ENCODE peak calls at places on chromosomes 7 and 10, in seven cellular contexts. One of them, this sample, is unnamed.

GRCh38 chr10:103806376-103807320 is 48.7 kb downstream of the SH3PXD2A start:
- DNase-seq in CD4-positive, alpha-beta T cell: no peak
- DNase-seq in fibroblast of the conjunctiva: no peak
- DNase-seq in activated CD8-positive, alpha-beta memory T cell treated with anti-CD3 and anti-CD28 coated beads, Interleukin-2, amount 50 U/mL, for 48 hours: no peak
- DNase-seq in HFFc6: no peak
- DNase-seq in cardiac septum: no peak
- DNase-seq in C1 segment of cervical spinal cord: no peak
- DNase-seq in this sample: no peak

GRCh38 chr7:19665399-19666008 is 43.3 kb downstream of the POLR1F start:
- DNase-seq in HFFc6: peak; percentile 31
- DNase-seq in C1 segment of cervical spinal cord: no peak
- DNase-seq in activated CD8-positive, alpha-beta memory T cell treated with anti-CD3 and anti-CD28 coated beads, Interleukin-2, amount 50 U/mL, for 48 hours: no peak
- DNase-seq in fibroblast of the conjunctiva: peak; percentile 18
- DNase-seq in CD4-positive, alpha-beta T cell: no peak
- DNase-seq in cardiac septum: no peak
- DNase-seq in this sample: peak; percentile 13

GRCh38 chr7:133984023-133984422 is 143.1 kb upstream of the LRGUK start:
- DNase-seq in fibroblast of the conjunctiva: peak; percentile 0
- DNase-seq in HFFc6: no peak
- DNase-seq in CD4-positive, alpha-beta T cell: no peak
- DNase-seq in cardiac septum: no peak
- DNase-seq in activated CD8-positive, alpha-beta memory T cell treated with anti-CD3 and anti-CD28 coated beads, Interleukin-2, amount 50 U/mL, for 48 hours: no peak
- DNase-seq in C1 segment of cervical spinal cord: no peak
- DNase-seq in this sample: no peak

GRCh38 chr7:137287651-137288258 is 55.8 kb downstream of the PTN start:
- DNase-seq in CD4-positive, alpha-beta T cell: no peak
- DNase-seq in fibroblast of the conjunctiva: no peak
- DNase-seq in activated CD8-positive, alpha-beta memory T cell treated with anti-CD3 and anti-CD28 coated beads, Interleukin-2, amount 50 U/mL, for 48 hours: no peak
- DNase-seq in cardiac septum: no peak
- DNase-seq in HFFc6: no peak
- DNase-seq in C1 segment of cervical spinal cord: no peak
- DNase-seq in this sample: no peak

GRCh38 chr7:55411844-55412243 is 46.7 kb downstream of the LANCL2 start:
- DNase-seq in CD4-positive, alpha-beta T cell: no peak
- DNase-seq in C1 segment of cervical spinal cord: no peak
- DNase-seq in cardiac septum: no peak
- DNase-seq in activated CD8-positive, alpha-beta memory T cell treated with anti-CD3 and anti-CD28 coated beads, Interleukin-2, amount 50 U/mL, for 48 hours: no peak
- DNase-seq in HFFc6: no peak
- DNase-seq in fibroblast of the conjunctiva: no peak
- DNase-seq in this sample: no peak

GRCh38 chr7:29946428-29947186 is 43.0 kb downstream of the SCRN1 start:
- DNase-seq in CD4-positive, alpha-beta T cell: no peak
- DNase-seq in cardiac septum: no peak
- DNase-seq in fibroblast of the conjunctiva: no peak
- DNase-seq in activated CD8-positive, alpha-beta memory T cell treated with anti-CD3 and anti-CD28 coated beads, Interleukin-2, amount 50 U/mL, for 48 hours: no peak
- DNase-seq in C1 segment of cervical spinal cord: no peak
- DNase-seq in HFFc6: peak; percentile 11
- DNase-seq in this sample: peak; percentile 10

GRCh38 chr10:49598986-49599385 is 11.1 kb upstream of the SLC18A3 start:
- DNase-seq in C1 segment of cervical spinal cord: no peak
- DNase-seq in HFFc6: peak; percentile 59
- DNase-seq in fibroblast of the conjunctiva: no peak
- DNase-seq in activated CD8-positive, alpha-beta memory T cell treated with anti-CD3 and anti-CD28 coated beads, Interleukin-2, amount 50 U/mL, for 48 hours: no peak
- DNase-seq in cardiac septum: peak; percentile 39
- DNase-seq in CD4-positive, alpha-beta T cell: no peak
- DNase-seq in this sample: no peak

GRCh38 chr10:17206210-17206709 is 4.8 kb upstream of the TRDMT1 start:
- DNase-seq in C1 segment of cervical spinal cord: no peak
- DNase-seq in cardiac septum: no peak
- DNase-seq in activated CD8-positive, alpha-beta memory T cell treated with anti-CD3 and anti-CD28 coated beads, Interleukin-2, amount 50 U/mL, for 48 hours: no peak
- DNase-seq in CD4-positive, alpha-beta T cell: peak; percentile 25
- DNase-seq in HFFc6: peak; percentile 91
- DNase-seq in fibroblast of the conjunctiva: no peak
- DNase-seq in this sample: peak; percentile 86

GRCh38 chr7:30264052-30264451 is 20.3 kb upstream of the ZNRF2 start:
- DNase-seq in fibroblast of the conjunctiva: no peak
- DNase-seq in CD4-positive, alpha-beta T cell: no peak
- DNase-seq in activated CD8-positive, alpha-beta memory T cell treated with anti-CD3 and anti-CD28 coated beads, Interleukin-2, amount 50 U/mL, for 48 hours: no peak
- DNase-seq in C1 segment of cervical spinal cord: no peak
- DNase-seq in cardiac septum: no peak
- DNase-seq in HFFc6: no peak
- DNase-seq in this sample: no peak

GRCh38 chr7:66189695-66190503 is 15.2 kb upstream of the TPST1 start:
- DNase-seq in cardiac septum: no peak
- DNase-seq in HFFc6: no peak
- DNase-seq in C1 segment of cervical spinal cord: no peak
- DNase-seq in fibroblast of the conjunctiva: no peak
- DNase-seq in CD4-positive, alpha-beta T cell: no peak
- DNase-seq in activated CD8-positive, alpha-beta memory T cell treated with anti-CD3 and anti-CD28 coated beads, Interleukin-2, amount 50 U/mL, for 48 hours: no peak
- DNase-seq in this sample: no peak

GRCh38 chr7:30929686-30930085 is 18.0 kb downstream of the AQP1 start:
- DNase-seq in activated CD8-positive, alpha-beta memory T cell treated with anti-CD3 and anti-CD28 coated beads, Interleukin-2, amount 50 U/mL, for 48 hours: no peak
- DNase-seq in CD4-positive, alpha-beta T cell: no peak
- DNase-seq in HFFc6: no peak
- DNase-seq in C1 segment of cervical spinal cord: no peak
- DNase-seq in cardiac septum: peak; percentile 61
- DNase-seq in fibroblast of the conjunctiva: no peak
- DNase-seq in this sample: no peak

This sample was measured in astrocyte.